ENCODE peak calls at places on chromosomes 12 and 14, in seven cellular contexts. J is mesothelial cell of epicardium; N is substantia nigra; F is DMS 273 treated with DMSO at 0.1 percent for 48 hours; M is activated T-cell treated with anti-CD3 and anti-CD28 coated beads, Interleukin-2, amount 50 U/mL, for 72 hours; Z is PC-3; V is activated T-helper 1 cell treated with Interleukin-2 at 50 U/mL for 16 hours. B is an unnamed sample.
A peak's percentile ranks its signal among the peaks of the same experiment; 100 is the strongest.

GRCh38 chr14:91744068-91744480 is 12.2 kb upstream of the CATSPERB start:
- DNase-seq in Z (peak; percentile 81), M (peak; percentile 17), N (no peak), F (no peak), V (no peak), J (no peak), B (no peak)

GRCh38 chr12:62684586-62685295 is 218.1 kb downstream of the MON2 start:
- DNase-seq in V (no peak), F (no peak), N (no peak), Z (no peak), J (no peak), M (no peak), B (no peak)

GRCh38 chr14:61525293-61526011 is 169.9 kb upstream of the HIF1A start:
- DNase-seq in N (peak; percentile 73), M (peak; percentile 87), V (peak; percentile 36), Z (peak; percentile 100), F (no peak), J (no peak), B (peak; percentile 46)

GRCh38 chr12:127594351-127594970 is 672.5 kb upstream of the TMEM132C start:
- DNase-seq in F (no peak), N (no peak), J (no peak), V (no peak), Z (no peak), M (no peak), B (no peak)

GRCh38 chr12:66862586-66862985 is 183.7 kb upstream of the GRIP1 start:
- DNase-seq in J (no peak), Z (no peak), F (no peak), M (no peak), N (no peak), V (no peak), B (no peak)

GRCh38 chr12:18747960-18748359 is 10.0 kb downstream of the CAPZA3 start:
- DNase-seq in J (no peak), F (no peak), Z (peak; percentile 34), N (no peak), M (no peak), V (no peak), B (no peak)

GRCh38 chr12:72499244-72499643 is 227.1 kb downstream of the TRHDE start:
- DNase-seq in M (no peak), F (no peak), J (no peak), V (no peak), N (no peak), Z (peak; percentile 85), B (no peak)

GRCh38 chr12:5456906-5457305 is 25.0 kb downstream of the NTF3 start:
- DNase-seq in M (no peak), V (no peak), Z (no peak), N (no peak), F (no peak), J (no peak), B (no peak)

GRCh38 chr14:95261616-95262510 is 57.8 kb downstream of the CLMN start:
- DNase-seq in F (no peak), J (no peak), Z (peak; percentile 54), N (no peak), V (no peak), M (no peak), B (no peak)

GRCh38 chr12:45730842-45731336 is 1.4 kb downstream of the ARID2 start:
- DNase-seq in J (no peak), Z (peak; percentile 17), V (no peak), F (no peak), N (no peak), M (peak; percentile 14), B (no peak)

GRCh38 chr12:65993173-65993572 is 137.4 kb downstream of the LLPH start:
- DNase-seq in F (no peak), V (no peak), Z (no peak), N (no peak), J (no peak), M (no peak), B (no peak)

GRCh38 chr12:12008931-12009611 is 61.7 kb upstream of the BCL2L14 start:
- DNase-seq in Z (peak; percentile 88), N (peak; percentile 49), M (peak; percentile 85), V (peak; percentile 27), F (no peak), J (no peak), B (peak; percentile 50)

GRCh38 chr14:92677087-92677668 is 71.2 kb downstream of the LGMN start:
- DNase-seq in J (no peak), M (peak; percentile 85), V (no peak), Z (no peak), N (peak; percentile 52), F (no peak), B (no peak)

GRCh38 chr12:110001596-110001995 is 2.4 kb downstream of the ANKRD13A start:
- DNase-seq in V (no peak), M (no peak), Z (peak; percentile 87), J (no peak), N (no peak), F (no peak), B (no peak)

GRCh38 chr14:100453930-100454329 is 130.8 kb downstream of the SLC25A47 start:
- DNase-seq in F (no peak), Z (no peak), M (no peak), N (no peak), V (no peak), J (no peak), B (no peak)

GRCh38 chr14:60348211-60348610 is 99.2 kb downstream of the PPM1A start:
- DNase-seq in J (no peak), N (no peak), M (no peak), Z (no peak), F (no peak), V (no peak), B (no peak)

GRCh38 chr14:54691525-54692260 is 124.8 kb downstream of the SAMD4A start:
- DNase-seq in Z (peak; percentile 97), V (peak; percentile 18), F (no peak), N (peak; percentile 72), M (peak; percentile 59), J (peak; percentile 45), B (peak; percentile 13)